ENCODE peak calls at places on chromosomes 1 and 21, in six cellular contexts. D is tibial artery; X is heart right ventricle; O is CD8-positive, alpha-beta T cell; K is PC-9; H is adrenal gland. J is an unnamed sample.

GRCh38 chr1:182217967-182218366 is 156.5 kb upstream of the ZNF648 start:
- DNase-seq in D (no peak), X (no peak), O (no peak), K (peak; percentile 82), H (no peak), J (no peak)

GRCh38 chr1:64861611-64862010 is 104.7 kb downstream of the JAK1 start:
- DNase-seq in D (no peak), X (peak; percentile 22), O (no peak), K (no peak), H (peak; percentile 54), J (no peak)

GRCh38 chr1:224539971-224540370 is 76.1 kb upstream of the CNIH3 start:
- DNase-seq in D (no peak), X (no peak), O (no peak), K (no peak), H (no peak), J (no peak)

GRCh38 chr21:37055271-37055855 is 17.5 kb downstream of the PIGP start:
- DNase-seq in D (no peak), X (no peak), O (no peak), K (no peak), H (no peak), J (no peak)

GRCh38 chr21:33053986-33054385 is 16.0 kb upstream of the OLIG1 start:
- DNase-seq in D (no peak), X (no peak), O (no peak), K (no peak), H (no peak), J (no peak)

GRCh38 chr21:16002872-16003466 is 273.2 kb downstream of the USP25 start:
- DNase-seq in D (no peak), X (no peak), O (no peak), K (no peak), H (no peak), J (no peak)

GRCh38 chr1:170967042-170967910 is 31.9 kb downstream of the MROH9 start:
- DNase-seq in D (no peak), X (peak; percentile 11), O (no peak), K (no peak), H (no peak), J (peak; percentile 6)

GRCh38 chr1:224747578-224747977 is 131.5 kb downstream of the CNIH3 start:
- DNase-seq in D (no peak), X (no peak), O (no peak), K (no peak), H (no peak), J (peak; percentile 37)

GRCh38 chr1:174740248-174740990 is 259.3 kb upstream of the CACYBP start:
- DNase-seq in D (no peak), X (no peak), O (no peak), K (peak; percentile 59), H (no peak), J (no peak)

GRCh38 chr1:150178543-150178942 is 28.8 kb downstream of the PLEKHO1 start:
- DNase-seq in D (no peak), X (no peak), O (no peak), K (no peak), H (no peak), J (no peak)

GRCh38 chr1:59779949-59780348 is 34.8 kb upstream of the HOOK1 start:
- DNase-seq in D (no peak), X (no peak), O (no peak), K (no peak), H (no peak), J (no peak)

GRCh38 chr1:231748744-231749143 is 122.2 kb downstream of the DISC1 start:
- DNase-seq in D (no peak), X (no peak), O (no peak), K (no peak), H (no peak), J (no peak)

GRCh38 chr1:177351361-177352108 is 180.8 kb downstream of the BRINP2 start:
- DNase-seq in D (peak; percentile 27), X (peak; percentile 5), O (no peak), K (no peak), H (peak; percentile 71), J (peak; percentile 32)

GRCh38 chr1:203593723-203594122 is 32.9 kb upstream of the ATP2B4 start:
- DNase-seq in D (no peak), X (no peak), O (peak; percentile 82), K (no peak), H (no peak), J (no peak)

GRCh38 chr21:35156293-35156976 is 107.3 kb upstream of the RUNX1 start:
- DNase-seq in D (no peak), X (no peak), O (no peak), K (no peak), H (no peak), J (no peak)

GRCh38 chr21:34817821-34818662 is 149.2 kb downstream of the CLIC6 start:
- DNase-seq in D (no peak), X (no peak), O (no peak), K (no peak), H (no peak), J (no peak)

GRCh38 chr1:151881479-151881878 is 27.8 kb downstream of the THEM4 start:
- DNase-seq in D (no peak), X (no peak), O (no peak), K (no peak), H (no peak), J (no peak)

GRCh38 chr1:209860293-209860881 is 32.6 kb downstream of the UTP25 start:
- DNase-seq in D (peak; percentile 70), X (peak; percentile 58), O (peak; percentile 74), K (peak; percentile 58), H (peak; percentile 95), J (peak; percentile 82)

GRCh38 chr1:97017895-97018294 is 296.3 kb downstream of the PTBP2 start:
- DNase-seq in D (no peak), X (no peak), O (no peak), K (no peak), H (no peak), J (no peak)

GRCh38 chr1:168960595-168960994 is 145.9 kb upstream of the ATP1B1 start:
- DNase-seq in D (no peak), X (no peak), O (no peak), K (no peak), H (no peak), J (no peak)

GRCh38 chr1:239725933-239726332 is 339.6 kb downstream of the CHRM3 start:
- DNase-seq in D (no peak), X (no peak), O (no peak), K (no peak), H (no peak), J (no peak)

GRCh38 chr1:165254376-165254775 is 102.1 kb downstream of the LMX1A start:
- DNase-seq in D (no peak), X (no peak), O (no peak), K (no peak), H (no peak), J (no peak)

GRCh38 chr1:45880930-45881329 is 77.5 kb downstream of the MAST2 start:
- DNase-seq in D (no peak), X (no peak), O (no peak), K (no peak), H (no peak), J (no peak)

GRCh38 chr1:114154146-114154962 is 685 bp upstream of the SYT6 start:
- DNase-seq in D (no peak), X (no peak), O (no peak), K (no peak), H (peak; percentile 67), J (no peak)

GRCh38 chr1:21801100-21801499 is 11.0 kb upstream of the LDLRAD2 start:
- DNase-seq in D (no peak), X (no peak), O (no peak), K (peak; percentile 83), H (no peak), J (no peak)

GRCh38 chr1:98441281-98441680 is 220.2 kb upstream of the SNX7 start:
- DNase-seq in D (no peak), X (no peak), O (no peak), K (no peak), H (no peak), J (no peak)

GRCh38 chr1:112309499-112309898 is 86.5 kb upstream of the CTTNBP2NL start:
- DNase-seq in D (no peak), X (no peak), O (no peak), K (no peak), H (no peak), J (no peak)

GRCh38 chr1:50665413-50665812 is 242.2 kb upstream of the DMRTA2 start:
- DNase-seq in D (no peak), X (no peak), O (no peak), K (no peak), H (no peak), J (no peak)

GRCh38 chr1:170807432-170807831 is 127.9 kb upstream of the MROH9 start:
- DNase-seq in D (no peak), X (no peak), O (no peak), K (no peak), H (no peak), J (no peak)

GRCh38 chr1:20095564-20096434 is 23.5 kb downstream of the PLA2G2D start:
- DNase-seq in D (no peak), X (no peak), O (no peak), K (no peak), H (no peak), J (no peak)

GRCh38 chr1:111052246-111052645 is 87.6 kb downstream of the DRAM2 start:
- DNase-seq in D (no peak), X (no peak), O (no peak), K (peak; percentile 48), H (no peak), J (no peak)

GRCh38 chr1:101588677-101589076 is 351.9 kb downstream of the S1PR1 start:
- DNase-seq in D (no peak), X (no peak), O (no peak), K (no peak), H (no peak), J (no peak)

DNA sequence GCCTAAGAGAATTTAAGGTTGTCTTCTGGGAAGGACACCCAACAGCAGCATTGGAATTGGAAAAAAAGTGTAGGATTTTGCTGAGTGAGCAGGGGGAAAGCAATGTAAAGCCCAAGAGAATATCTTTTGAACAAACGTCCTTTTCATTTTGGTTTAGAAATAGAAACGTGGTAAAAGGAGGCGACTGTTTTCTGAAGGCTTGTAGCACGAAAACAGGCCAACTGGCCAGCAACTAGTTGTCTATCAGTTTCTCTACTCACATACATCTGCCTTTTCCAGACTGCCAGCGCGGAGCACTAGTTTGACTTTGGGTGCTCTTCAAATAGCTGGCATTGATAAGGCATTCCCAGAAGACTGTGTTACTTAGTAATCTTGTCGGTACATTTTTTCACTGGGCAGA is 1.2 kb upstream of the LRRC8C start:
- DNase-seq in D (no peak), X (no peak), O (no peak), K (no peak), H (no peak), J (peak; percentile 42)
- H3K4me3 ChIP-seq in D (peak overlapping the region; percentile 88), X (peak overlapping the region; percentile 98), O (peak overlapping the region; percentile 80), K (no peak overlapping the region), H (peak overlapping the region; percentile 98), J (peak overlapping the region; percentile 80)

GRCh38 chr1:245604979-245605378 is 450.2 kb downstream of the KIF26B start:
- DNase-seq in D (no peak), X (no peak), O (no peak), K (no peak), H (no peak), J (no peak)
- H3K27ac ChIP-seq in D (no peak overlapping the region), X (no peak overlapping the region), O (no peak overlapping the region), K (no peak overlapping the region), H (no peak overlapping the region), J (no peak overlapping the region)

GRCh38 chr1:35280006-35280405 is 11.5 kb downstream of the ZMYM4 start:
- DNase-seq in D (no peak), X (no peak), O (no peak), K (no peak), H (no peak), J (no peak)
- H3K9me3 ChIP-seq in D (peaks cover 2% of the 10 kb centered on the region), X (peaks cover 12% of the 10 kb centered on the region), O (peaks cover 7% of the 10 kb centered on the region), K (no peaks in the 10 kb centered on the region), H (no peaks in the 10 kb centered on the region), J (peaks cover 13% of the 10 kb centered on the region)

GRCh38 chr21:30269803-30270530 is 12.8 kb downstream of the KRTAP24-1 start:
- DNase-seq in D (no peak), X (no peak), O (no peak), K (no peak), H (no peak), J (no peak)

GRCh38 chr21:30268608-30269197 is 14.0 kb downstream of the KRTAP24-1 start:
- DNase-seq in D (no peak), X (no peak), O (no peak), K (no peak), H (no peak), J (no peak)
- H3K4me3 ChIP-seq in D (no peak overlapping the region), X (no peak overlapping the region), O (no peak overlapping the region), K (no peak overlapping the region), H (no peak overlapping the region), J (no peak overlapping the region)